ENCODE peak calls at places on chromosomes 7 and 10, in eight cellular contexts. A, Q, E, L, X, C, Z and U are unnamed samples.

GRCh38 chr10:7161484-7162283 is 249.2 kb downstream of the SFMBT2 start:
- DNase-seq in A (peak; percentile 87), Q (peak; percentile 23), E (peak; percentile 23), L (no peak), X (no peak), C (no peak), Z (no peak), U (no peak)

GRCh38 chr7:23287612-23288011 is 11.5 kb upstream of the MALSU1 start:
- DNase-seq in A (no peak), Q (no peak), E (no peak), L (no peak), X (no peak), C (no peak), Z (no peak), U (no peak)

GRCh38 chr7:25862993-25863726 is 288.8 kb upstream of the NFE2L3 start:
- DNase-seq in A (no peak), Q (no peak), E (no peak), L (no peak), X (no peak), C (no peak), Z (no peak), U (no peak)

GRCh38 chr10:33211123-33211878 is 123.2 kb downstream of the NRP1 start:
- DNase-seq in A (peak; percentile 89), Q (no peak), E (peak; percentile 88), L (no peak), X (no peak), C (no peak), Z (peak; percentile 70), U (no peak)

GRCh38 chr7:12643001-12643400 is 44.4 kb upstream of the ARL4A start:
- DNase-seq in A (no peak), Q (no peak), E (peak; percentile 54), L (no peak), X (no peak), C (no peak), Z (no peak), U (no peak)

GRCh38 chr7:70460066-70460465 is 671.9 kb upstream of the GALNT17 start:
- DNase-seq in A (no peak), Q (no peak), E (no peak), L (no peak), X (no peak), C (no peak), Z (no peak), U (no peak)

GRCh38 chr10:22672594-22673392 is 41.6 kb downstream of the PIP4K2A start:
- DNase-seq in A (no peak), Q (no peak), E (no peak), L (no peak), X (no peak), C (no peak), Z (no peak), U (no peak)

GRCh38 chr7:106058925-106059324 is 53.2 kb downstream of the SYPL1 start:
- DNase-seq in A (no peak), Q (no peak), E (no peak), L (no peak), X (no peak), C (no peak), Z (no peak), U (no peak)

GRCh38 chr7:2843191-2843685 is 870 bp downstream of the GNA12 start:
- DNase-seq in A (no peak), Q (no peak), E (no peak), L (no peak), X (no peak), C (no peak), Z (no peak), U (no peak)

GRCh38 chr7:30923009-30923773 is 11.5 kb downstream of the AQP1 start:
- DNase-seq in A (no peak), Q (peak; percentile 3), E (no peak), L (no peak), X (no peak), C (peak; percentile 43), Z (no peak), U (no peak)

GRCh38 chr7:64612452-64612851 is 49.6 kb upstream of the ZNF680 start:
- DNase-seq in A (no peak), Q (no peak), E (no peak), L (no peak), X (no peak), C (no peak), Z (no peak), U (no peak)

GRCh38 chr7:64608116-64608910 is 45.4 kb upstream of the ZNF680 start:
- DNase-seq in A (no peak), Q (no peak), E (no peak), L (no peak), X (no peak), C (no peak), Z (no peak), U (no peak)

GRCh38 chr7:64613653-64614052 is 50.8 kb upstream of the ZNF680 start:
- DNase-seq in A (no peak), Q (no peak), E (no peak), L (no peak), X (no peak), C (no peak), Z (no peak), U (no peak)

GRCh38 chr7:64611717-64612116 is 48.8 kb upstream of the ZNF680 start:
- DNase-seq in A (no peak), Q (no peak), E (no peak), L (no peak), X (no peak), C (no peak), Z (no peak), U (no peak)

GRCh38 chr7:64610997-64611396 is 48.1 kb upstream of the ZNF680 start:
- DNase-seq in A (no peak), Q (no peak), E (no peak), L (no peak), X (no peak), C (no peak), Z (no peak), U (no peak)
- H3K9me3 ChIP-seq in A (no peaks in the 10 kb centered on the region), Q (no peaks in the 10 kb centered on the region), E (peaks cover 3% of the 10 kb centered on the region), L (no peaks in the 10 kb centered on the region), X (peaks cover 30% of the 10 kb centered on the region), C (no peaks in the 10 kb centered on the region), Z (peaks cover 13% of the 10 kb centered on the region), U (no peaks in the 10 kb centered on the region)

DNA sequence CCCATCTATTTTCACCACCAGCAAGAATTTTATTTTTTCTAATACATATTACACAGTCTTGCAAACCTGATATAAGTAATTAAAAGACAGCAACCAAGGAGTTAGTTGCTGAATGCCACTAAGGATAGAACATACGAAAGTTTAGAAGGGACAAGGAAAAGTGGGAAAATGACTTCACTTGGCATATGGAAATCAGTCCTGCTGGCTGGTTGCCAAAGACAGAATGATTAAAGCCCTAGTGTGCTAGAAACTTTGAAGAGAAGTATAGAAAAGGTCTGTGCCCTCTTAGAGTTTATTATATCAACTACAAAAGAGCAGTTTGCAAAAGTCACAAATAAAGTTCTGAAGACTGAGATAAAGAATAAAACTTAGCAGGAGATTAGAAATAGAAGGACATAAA is 5.8 kb upstream of the YAE1 start:
- DNase-seq in A (peak; percentile 17), Q (no peak), E (no peak), L (no peak), X (no peak), C (no peak), Z (no peak), U (no peak)
- TF ChIP-seq CTCF in A (no peak), Q (no peak), E (no peak), L (no peak), X (no peak), C (no peak), Z (no peak), U (no peak)

GRCh38 chr10:38174341-38174740 is 80.2 kb downstream of the ZNF37A start:
- DNase-seq in A (no peak), Q (no peak), E (no peak), L (no peak), X (no peak), C (no peak), Z (no peak), U (no peak)
- H3K9me3 ChIP-seq in A (no peaks in the 10 kb centered on the region), Q (no peaks in the 10 kb centered on the region), E (peaks cover 4% of the 10 kb centered on the region), L (no peaks in the 10 kb centered on the region), X (peaks cover 5% of the 10 kb centered on the region), C (no peaks in the 10 kb centered on the region), Z (peaks cover 8% of the 10 kb centered on the region), U (no peaks in the 10 kb centered on the region)

GRCh38 chr7:6446977-6447588 is 671 bp downstream of the DAGLB start:
- DNase-seq in A (peak; percentile 86), Q (peak; percentile 64), E (peak; percentile 77), L (no peak), X (peak; percentile 87), C (peak; percentile 74), Z (no peak), U (peak; percentile 92)
- TF ChIP-seq CTCF in A (no peak), Q (no peak), E (no peak), L (no peak), X (no peak), C (no peak), Z (no peak), U (no peak)

GRCh38 chr7:68147621-68148238 is 1151.1 kb downstream of the TYW1 start:
- DNase-seq in A (no peak), Q (no peak), E (no peak), L (no peak), X (no peak), C (no peak), Z (no peak), U (no peak)
- H3K9me3 ChIP-seq in A (no peaks in the 10 kb centered on the region), Q (no peaks in the 10 kb centered on the region), E (no peaks in the 10 kb centered on the region), L (peaks cover 18% of the 10 kb centered on the region), X (peaks cover 21% of the 10 kb centered on the region), C (peaks cover 19% of the 10 kb centered on the region), Z (peaks cover 29% of the 10 kb centered on the region), U (peaks cover 7% of the 10 kb centered on the region)

GRCh38 chr7:95793658-95794057 is 21.3 kb downstream of the DYNC1I1 start:
- DNase-seq in A (no peak), Q (no peak), E (no peak), L (no peak), X (no peak), C (no peak), Z (no peak), U (no peak)

GRCh38 chr7:95800787-95801186 is 28.4 kb downstream of the DYNC1I1 start:
- DNase-seq in A (no peak), Q (no peak), E (no peak), L (no peak), X (no peak), C (no peak), Z (no peak), U (no peak)

GRCh38 chr7:95796617-95797016 is 24.3 kb downstream of the DYNC1I1 start:
- DNase-seq in A (no peak), Q (no peak), E (no peak), L (no peak), X (no peak), C (no peak), Z (no peak), U (no peak)

GRCh38 chr7:95798401-95798930 is 26.1 kb downstream of the DYNC1I1 start:
- DNase-seq in A (no peak), Q (no peak), E (no peak), L (no peak), X (no peak), C (no peak), Z (no peak), U (no peak)

GRCh38 chr7:95794917-95795515 is 22.7 kb downstream of the DYNC1I1 start:
- DNase-seq in A (peak; percentile 22), Q (no peak), E (no peak), L (no peak), X (no peak), C (no peak), Z (no peak), U (no peak)
- TF ChIP-seq CTCF in A (peak; percentile 43), Q (no peak), E (peak; percentile 35), L (peak; percentile 36), X (peak; percentile 72), C (peak; percentile 30), Z (peak; percentile 48), U (peak; percentile 43)